ENCODE peak calls at places on chromosome 20, in five cellular contexts. K, I, V, M and Y are unnamed samples.
A peak's percentile ranks its signal among the peaks of the same experiment; 100 is the strongest.

GRCh38 chr20:63626424-63627128 is at the start of gene GMEB2:
- DNase-seq in I (peak; percentile 62), M (no peak), V (no peak), K (peak; percentile 64), Y (no peak)

GRCh38 chr20:60482201-60482600 is 524.0 kb downstream of the CDH26 start:
- DNase-seq in K (no peak), I (no peak), V (no peak), M (no peak), Y (no peak)

GRCh38 chr20:57440678-57441509 is 49.7 kb downstream of the RBM38 start:
- DNase-seq in V (no peak), K (no peak), I (peak; percentile 94), M (no peak), Y (no peak)

GRCh38 chr20:3694864-3695263 is 13.1 kb upstream of the ADAM33 start:
- DNase-seq in K (no peak), M (no peak), V (no peak), I (no peak), Y (no peak)

GRCh38 chr20:56750430-56750829 is 121.3 kb downstream of the TFAP2C start:
- DNase-seq in V (no peak), K (no peak), M (no peak), I (no peak), Y (no peak)

GRCh38 chr20:47275548-47275947 is 81.0 kb downstream of the ZMYND8 start:
- DNase-seq in V (no peak), I (no peak), M (no peak), K (no peak), Y (no peak)

GRCh38 chr20:48772183-48772976 is 55.4 kb downstream of the PREX1 start:
- DNase-seq in M (no peak), I (no peak), V (no peak), K (no peak), Y (no peak)

GRCh38 chr20:25253606-25254275 is 5.9 kb downstream of the PYGB start:
- DNase-seq in V (no peak), K (no peak), M (no peak), I (no peak), Y (no peak)

GRCh38 chr20:24296477-24297380 is 172.7 kb upstream of the SYNDIG1 start:
- DNase-seq in M (no peak), K (no peak), V (no peak), I (no peak), Y (no peak)

GRCh38 chr20:23692725-23693124 is 3.9 kb upstream of the CST4 start:
- DNase-seq in M (no peak), K (no peak), I (no peak), V (no peak), Y (no peak)

GRCh38 chr20:63233061-63233344 is 2.7 kb upstream of the BIRC7 start:
- DNase-seq in V (no peak), M (no peak), I (no peak), K (no peak), Y (no peak)

GRCh38 chr20:8557711-8558110 is 425.6 kb downstream of the PLCB1 start:
- DNase-seq in I (no peak), K (no peak), V (no peak), M (no peak), Y (no peak)

GRCh38 chr20:13809373-13809772 is 24.5 kb downstream of the NDUFAF5 start:
- DNase-seq in V (no peak), I (no peak), M (no peak), K (no peak), Y (no peak)

GRCh38 chr20:33914871-33915270 is 78.8 kb upstream of the RALY start:
- DNase-seq in K (peak; percentile 10), M (peak; percentile 22), I (no peak), V (no peak), Y (no peak)

GRCh38 chr20:48813446-48813747 is 14.4 kb downstream of the PREX1 start:
- DNase-seq in I (no peak), K (no peak), V (no peak), M (no peak), Y (no peak)

GRCh38 chr20:49916146-49917002 is 1.0 kb upstream of the SPATA2 start:
- DNase-seq in M (no peak), V (no peak), K (no peak), I (no peak), Y (no peak)

GRCh38 chr20:24497851-24498250 is 28.4 kb downstream of the SYNDIG1 start:
- DNase-seq in M (no peak), I (no peak), V (no peak), K (no peak), Y (no peak)

GRCh38 chr20:13857961-13858360 is 73.1 kb downstream of the NDUFAF5 start:
- DNase-seq in I (no peak), V (no peak), M (no peak), K (no peak), Y (no peak)

GRCh38 chr20:5918856-5919633 is 31.3 kb downstream of the TRMT6 start:
- DNase-seq in M (peak; percentile 7), I (no peak), V (no peak), K (no peak), Y (no peak)

GRCh38 chr20:38633577-38634093 is 32.0 kb downstream of the ARHGAP40 start:
- DNase-seq in V (no peak), M (peak; percentile 30), K (peak; percentile 43), I (no peak), Y (no peak)

GRCh38 chr20:43925786-43926185 is 11.1 kb downstream of the TOX2 start:
- DNase-seq in I (no peak), M (no peak), K (no peak), V (peak; percentile 21), Y (no peak)